ENCODE peak calls at places on chromosomes 4 and X, in four cellular contexts. A is fibroblast of lung; E is KG1; J is stimulated activated CD4-positive, alpha-beta T cell treated with anti-CD3 and anti-CD28 coated beads, Interleukin-15, amount 100 ng/mL, for 1 hour. M is an unnamed sample.

GRCh38 chr4:164937576-164938270 is 39.7 kb downstream of the TRIM61 start:
- DNase-seq in J (no peak), E (no peak), A (no peak), M (no peak)

GRCh38 chrX:136259543-136259942 is 8.3 kb upstream of the MAP7D3 start:
- DNase-seq in E (no peak), J (no peak), A (peak), M (peak)

GRCh38 chrX:148133099-148133725 is 152.1 kb downstream of the FMR1NB start:
- DNase-seq in J (no peak), A (no peak), E (no peak), M (no peak)

GRCh38 chrX:12011075-12011474 is 127.2 kb upstream of the FRMPD4 start:
- DNase-seq in A (peak), E (no peak), J (no peak), M (peak)

GRCh38 chr4:82753725-82754410 is 44.7 kb downstream of the SCD5 start:
- DNase-seq in J (no peak), A (no peak), E (no peak), M (no peak)

GRCh38 chrX:123206222-123206621 is 22.1 kb downstream of the GRIA3 start:
- DNase-seq in A (no peak), J (no peak), E (no peak), M (no peak)

GRCh38 chr4:89617256-89617655 is 219.7 kb downstream of the SNCA start:
- DNase-seq in E (no peak), J (no peak), A (peak), M (no peak)

GRCh38 chrX:145609951-145610511 is 207.6 kb upstream of the SLITRK2 start:
- DNase-seq in E (no peak), J (no peak), A (peak), M (peak)

GRCh38 chr4:1981251-1982055 is 27.3 kb downstream of the NELFA start:
- DNase-seq in A (no peak), J (no peak), E (no peak), M (no peak)

GRCh38 chr4:151806511-151806927 is 45.7 kb upstream of the GATB start:
- DNase-seq in J (no peak), E (no peak), A (peak), M (peak)

GRCh38 chrX:24298191-24298590 is 15.7 kb downstream of the SUPT20HL2 start:
- DNase-seq in E (no peak), J (no peak), A (peak), M (no peak)

GRCh38 chr4:52658671-52659015 is 458 bp downstream of the USP46 start:
- DNase-seq in J (no peak), E (no peak), A (no peak), M (no peak)

GRCh38 chr4:74632634-74633033 is 161.7 kb downstream of the BTC start:
- DNase-seq in J (no peak), A (peak), E (peak), M (peak)

GRCh38 chr4:7904108-7904516 is 35.5 kb downstream of the AFAP1 start:
- DNase-seq in J (no peak), A (peak), E (no peak), M (peak)

GRCh38 chr4:77023920-77024319 is 51.9 kb downstream of the CCNI start:
- DNase-seq in E (no peak), A (no peak), J (no peak), M (no peak)

GRCh38 chrX:29662759-29663503 is 552.4 kb upstream of the MAGEB2 start:
- DNase-seq in A (peak), E (no peak), J (no peak), M (peak)

GRCh38 chr4:163111588-163111987 is 55.1 kb downstream of the NAF1 start:
- DNase-seq in J (no peak), E (no peak), A (peak), M (no peak)

GRCh38 chrX:39729834-39730670 is 367.7 kb downstream of the BCOR start:
- DNase-seq in J (no peak), A (peak), E (no peak), M (no peak)

GRCh38 chr4:138175337-138175794 is 66.8 kb downstream of the SLC7A11 start:
- DNase-seq in A (peak), E (no peak), J (no peak), M (no peak)

GRCh38 chr4:14863420-14864364 is 138.6 kb upstream of the CPEB2 start:
- DNase-seq in E (no peak), A (no peak), J (no peak), M (no peak)

GRCh38 chrX:38513087-38513742 is 48.1 kb upstream of the TSPAN7 start:
- DNase-seq in A (no peak), J (no peak), E (no peak), M (no peak)

GRCh38 chr4:138542191-138542771 is 300.1 kb upstream of the SLC7A11 start:
- DNase-seq in A (peak), J (no peak), E (no peak), M (no peak)

M was measured in HCEC 1CT.